ENCODE peak calls at places on chromosome 20, in four cellular contexts. J, M, Z and N are unnamed samples.

GRCh38 chr20:37415118-37416085 is 69.5 kb downstream of the SRC start:
- DNase-seq in M (no peak), J (no peak), Z (no peak), N (no peak)

GRCh38 chr20:37406010-37406998 is 60.4 kb downstream of the SRC start:
- DNase-seq in J (peak), M (no peak), Z (peak), N (peak)

GRCh38 chr20:34343458-34344255 is 19.4 kb upstream of the ITCH start:
- DNase-seq in J (no peak), M (no peak), Z (no peak), N (no peak)

GRCh38 chr20:20887593-20888272 is 175.3 kb upstream of the RALGAPA2 start:
- DNase-seq in M (no peak), Z (no peak), J (no peak), N (no peak)

GRCh38 chr20:43444107-43444506 is 13.6 kb upstream of the SRSF6 start:
- DNase-seq in Z (no peak), J (no peak), M (no peak), N (no peak)

GRCh38 chr20:8855315-8855714 is 213.6 kb upstream of the PLCB4 start:
- DNase-seq in M (peak), J (no peak), Z (peak), N (peak)

GRCh38 chr20:47661714-47662113 is 123.6 kb downstream of the SULF2 start:
- DNase-seq in Z (no peak), M (no peak), J (no peak), N (no peak)

GRCh38 chr20:33316958-33317357 is 33.9 kb downstream of the BPIFB1 start:
- DNase-seq in J (no peak), M (no peak), Z (no peak), N (no peak)

GRCh38 chr20:6766433-6766832 is 1.1 kb upstream of the BMP2 start:
- DNase-seq in Z (no peak), J (no peak), M (no peak), N (no peak)

GRCh38 chr20:19890358-19891117 is 126.6 kb upstream of the NAA20 start:
- DNase-seq in M (no peak), J (no peak), Z (peak), N (no peak)

GRCh38 chr20:46767127-46767761 is 57.8 kb downstream of the SLC2A10 start:
- DNase-seq in Z (peak), J (peak), M (peak), N (peak)

GRCh38 chr20:43975096-43975768 is 60.6 kb downstream of the TOX2 start:
- DNase-seq in J (no peak), Z (peak), M (peak), N (peak)

GRCh38 chr20:48733296-48733790 is 94.5 kb downstream of the PREX1 start:
- DNase-seq in Z (no peak), J (no peak), M (no peak), N (no peak)

GRCh38 chr20:846894-847278 is 13.4 kb downstream of the FAM110A start:
- DNase-seq in M (no peak), Z (no peak), J (peak), N (no peak)

GRCh38 chr20:16824664-16825063 is 76.5 kb downstream of the OTOR start:
- DNase-seq in Z (no peak), J (no peak), M (no peak), N (no peak)

GRCh38 chr20:61251529-61252393 is at the start of gene CDH4:
- DNase-seq in J (no peak), M (no peak), Z (peak), N (no peak)

GRCh38 chr20:39206899-39207564 is 244.9 kb downstream of the DHX35 start:
- DNase-seq in J (no peak), M (peak), Z (no peak), N (no peak)

GRCh38 chr20:10619427-10619826 is 54.4 kb downstream of the JAG1 start:
- DNase-seq in Z (peak), J (no peak), M (peak), N (peak)

GRCh38 chr20:34689486-34689885 is 12.6 kb upstream of the PIGU start:
- DNase-seq in M (peak), Z (peak), J (no peak), N (peak)

GRCh38 chr20:60046011-60046413 is 87.8 kb downstream of the CDH26 start:
- DNase-seq in M (peak), J (peak), Z (peak), N (no peak)

GRCh38 chr20:23039885-23040508 is 4.9 kb downstream of the SSTR4 start:
- DNase-seq in M (no peak), J (no peak), Z (peak), N (peak)

GRCh38 chr20:33423141-33423834 is 20.3 kb downstream of the SNTA1 start:
- DNase-seq in M (peak), Z (peak), J (no peak), N (peak)

GRCh38 chr20:14581731-14582130 is 244.3 kb upstream of the FLRT3 start:
- DNase-seq in Z (no peak), M (no peak), J (no peak), N (no peak)

GRCh38 chr20:40966516-40967185 is 62.0 kb upstream of the TOP1 start:
- DNase-seq in J (no peak), Z (no peak), M (no peak), N (no peak)

GRCh38 chr20:31833130-31833930 is 12.1 kb downstream of the FOXS1 start:
- DNase-seq in Z (peak), J (peak), M (peak), N (peak)

GRCh38 chr20:39108746-39109145 is 146.6 kb downstream of the DHX35 start:
- DNase-seq in M (peak), Z (peak), J (no peak), N (peak)

GRCh38 chr20:31968299-31969126 is 562 bp downstream of the XKR7 start:
- DNase-seq in M (peak), J (peak), Z (peak), N (peak)

GRCh38 chr20:48898210-48898609 is 23.3 kb upstream of the ARFGEF2 start:
- DNase-seq in J (no peak), Z (peak), M (no peak), N (peak)

GRCh38 chr20:9072741-9073310 is 3.9 kb downstream of the PLCB4 start:
- DNase-seq in Z (peak), J (no peak), M (no peak), N (no peak)

GRCh38 chr20:38969708-38970107 is 7.6 kb downstream of the DHX35 start:
- DNase-seq in J (no peak), Z (peak), M (no peak), N (no peak)

GRCh38 chr20:62219992-62220665 is at the start of gene HRH3:
- DNase-seq in M (no peak), Z (peak), J (no peak), N (no peak)

GRCh38 chr20:59195316-59195993 is 31.8 kb downstream of the ZNF831 start:
- DNase-seq in J (no peak), Z (no peak), M (no peak), N (no peak)

GRCh38 chr20:32359633-32360332 is 1.7 kb downstream of the ASXL1 start:
- DNase-seq in J (no peak), Z (peak), M (no peak), N (no peak)

GRCh38 chr20:31720486-31721407 is 1.9 kb downstream of the BCL2L1 start:
- DNase-seq in M (no peak), J (no peak), Z (peak), N (peak)

GRCh38 chr20:19688031-19688806 is 69.8 kb upstream of the RIN2 start:
- DNase-seq in Z (peak), M (peak), J (peak), N (peak)

GRCh38 chr20:31594558-31595379 is 10.3 kb upstream of the ID1 start:
- DNase-seq in M (no peak), J (no peak), Z (no peak), N (no peak)

GRCh38 chr20:1304711-1305515 is 24.0 kb downstream of the SDCBP2 start:
- DNase-seq in Z (no peak), M (no peak), J (no peak), N (no peak)

GRCh38 chr20:6008254-6008653 is 45.6 kb downstream of the LRRN4 start:
- DNase-seq in J (peak), M (peak), Z (peak), N (peak)

GRCh38 chr20:32252189-32252588 is 25.3 kb upstream of the KIF3B start:
- DNase-seq in J (no peak), M (no peak), Z (no peak), N (no peak)

GRCh38 chr20:59411191-59411988 is 111.0 kb downstream of the EDN3 start:
- DNase-seq in M (no peak), Z (no peak), J (no peak), N (no peak)